ENCODE peak calls at places on chromosomes 3 and 15, in five cellular contexts. C is psoas muscle; T is stomach; B is CD4-positive, alpha-beta memory T cell; U is fibroblast of lung. H is an unnamed sample. For H3K36me3, the result is how much of the 10 kb centered on the place peaks cover.

GRCh38 chr15:60635507-60636352 is 156.8 kb upstream of the ICE2 start:
- DNase-seq in U (peak), T (no peak), C (no peak), B (no peak), H (no peak)

GRCh38 chr15:63015618-63016017 is 26.9 kb upstream of the TPM1 start:
- DNase-seq in B (no peak), T (no peak), U (peak), C (peak), H (no peak)

GRCh38 chr3:135771760-135772159 is 193.8 kb upstream of the PPP2R3A start:
- DNase-seq in C (no peak), U (no peak), T (no peak), B (no peak), H (no peak)

GRCh38 chr3:18643290-18643689 is 218.2 kb upstream of the SATB1 start:
- DNase-seq in U (no peak), C (no peak), T (no peak), B (no peak), H (no peak)

GRCh38 chr15:71891026-71891425 is 80.7 kb downstream of the NR2E3 start:
- DNase-seq in T (no peak), U (peak), B (no peak), C (peak), H (no peak)

GRCh38 chr15:38562278-38562677 is 2.3 kb downstream of the RASGRP1 start:
- DNase-seq in U (no peak), C (no peak), B (no peak), T (no peak), H (no peak)

GRCh38 chr3:14319654-14320182 is 82.7 kb upstream of the SLC6A6 start:
- DNase-seq in B (no peak), C (no peak), U (peak), T (peak), H (peak)

GRCh38 chr15:36414670-36415069 is 164.8 kb upstream of the CDIN1 start:
- DNase-seq in T (no peak), U (peak), C (no peak), B (no peak), H (no peak)

GRCh38 chr3:87225659-87226058 is 1.4 kb upstream of the CHMP2B start:
- DNase-seq in T (no peak), B (no peak), C (no peak), U (no peak), H (peak)

GRCh38 chr15:77126927-77127326 is 56.0 kb upstream of the TSPAN3 start:
- DNase-seq in T (no peak), C (no peak), B (no peak), U (no peak), H (no peak)

GRCh38 chr3:59502806-59503205 is 453.0 kb upstream of the CFAP20DC start:
- DNase-seq in C (no peak), U (peak), T (no peak), B (no peak), H (no peak)

GRCh38 chr15:74869726-74870407 is 3.3 kb downstream of the SCAMP2 start:
- DNase-seq in B (no peak), U (no peak), T (peak), C (peak), H (peak)

GRCh38 chr15:30905821-30906220 is 2.1 kb downstream of the FAN1 start:
- DNase-seq in C (no peak), U (no peak), T (no peak), B (no peak), H (no peak)

GRCh38 chr3:84538597-84538996 is 420.2 kb upstream of the CADM2 start:
- DNase-seq in T (no peak), U (no peak), B (no peak), C (no peak), H (no peak)

GRCh38 chr3:100954990-100955389 is 38.2 kb downstream of the ABI3BP start:
- DNase-seq in U (peak), T (no peak), C (peak), B (no peak), H (peak)

GRCh38 chr3:185995352-185995751 is 57.5 kb upstream of the TRA2B start:
- DNase-seq in C (no peak), B (no peak), T (no peak), U (peak), H (no peak)

GRCh38 chr3:10534066-10534465 is 28.7 kb upstream of the ATP2B2 start:
- DNase-seq in T (peak), U (no peak), C (no peak), B (no peak), H (no peak)

GRCh38 chr15:74172751-74173544 is 562 bp upstream of the ISLR start:
- DNase-seq in C (peak), T (peak), B (no peak), U (peak), H (peak)

GRCh38 chr15:96362001-96362758 is 31.7 kb downstream of the NR2F2 start:
- DNase-seq in T (no peak), C (no peak), B (no peak), U (no peak), H (no peak)

GRCh38 chr3:61725851-61726333 is 164.5 kb downstream of the PTPRG start:
- DNase-seq in U (peak), B (no peak), C (no peak), T (no peak), H (no peak)

GRCh38 chr3:52026016-52026415 is 30.3 kb upstream of the RPL29 start:
- DNase-seq in T (no peak), B (no peak), U (no peak), C (no peak), H (no peak)

GRCh38 chr3:157594413-157594812 is 91.2 kb upstream of the VEPH1 start:
- DNase-seq in B (no peak), T (no peak), U (no peak), C (no peak), H (no peak)

GRCh38 chr3:3699816-3700633 is 99.2 kb upstream of the LRRN1 start:
- DNase-seq in T (no peak), C (no peak), U (peak), B (no peak), H (no peak)

GRCh38 chr3:125165189-125165947 is 47.2 kb downstream of the SLC12A8 start:
- DNase-seq in T (no peak), C (peak), U (peak), B (no peak), H (no peak)

GRCh38 chr3:46930945-46931403 is 45.6 kb downstream of the CCDC12 start:
- DNase-seq in U (no peak), T (peak), B (no peak), C (no peak), H (peak)
- H3K36me3 ChIP-seq in U (under half), T (under half), B (under half), C (under half), H (under half)

GRCh38 chr15:40336129-40337122 is 4.3 kb downstream of the CCDC9B start:
- DNase-seq in C (no peak), T (no peak), B (no peak), U (no peak), H (peak)
- H3K36me3 ChIP-seq in C (under half), T (under half), B (under half), U (under half), H (under half)

DNA sequence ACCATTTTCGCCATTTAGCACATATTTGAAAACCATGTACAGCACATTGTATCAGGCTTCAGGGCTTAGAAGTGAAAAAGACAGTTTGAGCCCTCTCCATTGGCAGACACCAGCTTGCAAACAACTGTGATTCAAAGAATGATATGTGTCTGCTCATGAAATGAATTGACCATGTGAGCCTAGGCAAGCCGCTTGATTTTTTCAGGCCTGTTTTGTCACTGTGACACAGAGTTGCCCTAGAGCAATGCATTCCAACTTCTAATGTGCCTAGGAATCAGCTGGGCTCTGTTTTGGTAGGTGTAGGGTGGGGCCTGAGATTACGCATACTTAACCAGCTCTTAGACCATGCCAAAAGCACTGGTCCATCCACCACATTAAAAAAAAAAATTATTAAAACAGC is 53.0 kb downstream of the ATP2C1 start:
- DNase-seq in C (no peak), U (no peak), T (no peak), B (no peak), H (no peak)
- H3K36me3 ChIP-seq in C (half or more), U (under half), T (half or more), B (under half), H (under half)

GRCh38 chr3:58404396-58404795 is 29.2 kb downstream of the PDHB start:
- DNase-seq in U (peak), C (no peak), B (no peak), T (no peak), H (no peak)

GRCh38 chr3:58408906-58409305 is 24.7 kb downstream of the PDHB start:
- DNase-seq in U (no peak), B (no peak), T (no peak), C (no peak), H (no peak)

GRCh38 chr3:58398669-58399333 is 34.8 kb downstream of the PDHB start:
- DNase-seq in C (no peak), B (no peak), T (no peak), U (no peak), H (no peak)

GRCh38 chr3:58403513-58404109 is 30.0 kb downstream of the PDHB start:
- DNase-seq in B (no peak), C (no peak), T (no peak), U (no peak), H (no peak)
- H3K36me3 ChIP-seq in B (under half), C (half or more), T (half or more), U (under half), H (under half)

DNA sequence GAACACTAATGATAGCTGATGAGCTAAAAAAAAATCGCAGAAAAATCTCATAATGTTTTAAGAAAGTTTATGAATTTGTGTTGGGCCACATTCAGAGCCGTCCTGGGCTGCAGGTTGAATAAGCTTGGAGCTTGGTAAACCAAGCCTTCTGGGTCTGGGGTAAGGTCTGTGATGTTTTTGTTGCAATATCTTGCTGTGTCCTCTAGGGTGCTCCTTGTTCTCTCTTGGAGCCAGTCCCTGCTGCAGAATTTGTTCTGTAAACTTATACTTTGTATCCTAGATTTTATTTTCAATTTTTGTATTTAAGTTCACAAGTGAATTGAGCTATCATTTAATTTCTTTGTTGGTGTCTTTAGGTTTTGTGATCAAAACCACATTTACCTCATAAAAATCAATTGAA is 143.7 kb downstream of the NR1D2 start:
- DNase-seq in T (no peak), B (no peak), C (no peak), U (peak), H (no peak)
- H3K36me3 ChIP-seq in T (under half), B (under half), C (under half), U (under half), H (under half)

DNA sequence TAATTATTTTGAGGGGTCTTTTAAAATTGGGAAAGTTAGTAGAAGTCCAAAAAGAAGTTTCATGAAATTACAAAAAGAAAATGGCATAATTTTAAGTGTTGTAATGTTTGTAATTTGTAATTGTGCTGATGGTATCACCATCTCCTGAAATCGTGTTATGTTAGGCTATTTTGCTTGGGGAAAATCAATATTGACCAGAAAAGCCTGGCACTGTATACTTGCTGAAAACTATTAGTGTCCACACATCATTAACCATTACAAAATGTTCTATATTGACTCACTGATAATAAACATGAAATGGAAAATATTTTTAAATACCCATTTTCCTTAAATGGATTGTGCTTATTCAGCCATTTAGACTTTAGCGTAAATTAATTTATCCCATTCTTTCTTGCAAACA is 40.3 kb upstream of the ZBED2 start:
- DNase-seq in T (no peak), C (no peak), U (no peak), B (no peak), H (no peak)
- H3K36me3 ChIP-seq in T (under half), C (under half), U (under half), B (under half), H (under half)

DNA sequence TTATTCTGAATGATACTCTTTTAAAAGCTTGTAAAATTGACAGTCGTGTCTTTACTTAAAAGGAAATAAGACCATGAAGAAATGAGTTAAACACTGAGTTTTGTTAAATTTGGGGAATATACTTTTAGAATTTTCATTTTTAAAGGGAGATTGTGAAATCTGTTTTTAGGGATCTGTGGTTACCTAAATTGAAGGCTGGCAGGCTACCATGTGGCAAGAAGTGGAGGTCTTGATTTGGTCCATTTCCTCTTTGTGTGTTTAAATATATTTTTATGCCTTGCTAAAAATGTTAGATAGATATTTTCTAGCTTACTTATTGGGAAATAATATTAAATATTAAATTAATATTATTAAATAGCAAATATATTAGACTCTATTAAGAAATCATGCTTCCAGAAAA is 36.6 kb upstream of the SLC22A13 start:
- DNase-seq in T (no peak), U (no peak), C (no peak), B (no peak), H (no peak)
- H3K36me3 ChIP-seq in T (half or more), U (under half), C (half or more), B (under half), H (under half)